ENCODE peak calls at places on chromosomes 6 and 20, in four cellular contexts. P is heart right ventricle, H is pancreas, X is IMR-90. G is an unnamed sample. For H3K9me3, the result is how much of the 10 kb centered on the place peaks cover.

GRCh38 chr6:25971187-25971811 is 8.7 kb downstream of the TRIM38 start:
- DNase-seq in P (peak), H (no peak), X (peak), G (peak)

GRCh38 chr6:33861722-33862121 is 57.9 kb upstream of the MLN start:
- DNase-seq in P (no peak), H (no peak), X (no peak), G (no peak)

GRCh38 chr6:106083618-106084017 is 2.5 kb upstream of the PRDM1 start:
- DNase-seq in P (no peak), H (no peak), X (no peak), G (no peak)

GRCh38 chr6:155771822-155772221 is 316.2 kb upstream of the NOX3 start:
- DNase-seq in P (no peak), H (no peak), X (no peak), G (no peak)

GRCh38 chr20:62858059-62858458 is 3.6 kb downstream of the TCFL5 start:
- DNase-seq in P (no peak), H (no peak), X (no peak), G (no peak)

GRCh38 chr6:38684244-38684643 is 18.7 kb downstream of the GLO1 start:
- DNase-seq in P (no peak), H (no peak), X (no peak), G (no peak)

GRCh38 chr20:53752971-53753879 is 159.6 kb upstream of the ZNF217 start:
- DNase-seq in P (no peak), H (no peak), X (peak), G (no peak)

GRCh38 chr6:4805553-4806307 is 29.5 kb downstream of the CDYL start:
- DNase-seq in P (peak), H (peak), X (peak), G (peak)

GRCh38 chr20:50257860-50258259 is 67.2 kb downstream of the CEBPB start:
- DNase-seq in P (no peak), H (no peak), X (no peak), G (no peak)

GRCh38 chr6:108675226-108676160 is 114.8 kb downstream of the FOXO3 start:
- DNase-seq in P (no peak), H (no peak), X (no peak), G (no peak)

GRCh38 chr6:121865811-121866210 is 430.4 kb downstream of the GJA1 start:
- DNase-seq in P (no peak), H (no peak), X (no peak), G (no peak)

GRCh38 chr6:140977425-140977824 is 1155.3 kb upstream of the GJE1 start:
- DNase-seq in P (no peak), H (no peak), X (peak), G (no peak)

GRCh38 chr6:74073896-74074295 is 377.9 kb downstream of the CD109 start:
- DNase-seq in P (no peak), H (no peak), X (peak), G (no peak)

GRCh38 chr20:4886771-4887527 is 114.4 kb downstream of the SLC23A2 start:
- DNase-seq in P (no peak), H (no peak), X (no peak), G (no peak)

GRCh38 chr20:43988867-43989266 is 74.2 kb downstream of the TOX2 start:
- DNase-seq in P (no peak), H (no peak), X (peak), G (no peak)

GRCh38 chr20:9051508-9051907 is 17.4 kb upstream of the PLCB4 start:
- DNase-seq in P (no peak), H (no peak), X (peak), G (peak)

DNA sequence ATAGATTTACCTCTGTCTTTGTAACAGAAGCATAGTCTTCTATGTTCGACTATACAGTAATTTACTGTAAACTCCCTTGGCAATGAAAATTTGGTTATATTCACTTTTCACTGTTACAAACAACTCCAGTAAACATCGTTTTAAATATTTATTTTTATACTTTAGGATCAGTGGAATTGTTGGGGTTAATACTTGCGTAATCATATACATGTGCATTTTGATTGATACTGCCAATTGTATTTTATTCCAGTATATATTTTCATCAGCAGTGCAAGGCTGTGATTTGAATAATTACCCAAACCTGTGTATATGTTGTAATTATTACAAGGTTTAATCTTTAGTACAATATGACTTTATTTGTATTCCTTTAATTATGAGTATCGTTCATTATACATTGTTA is 255.7 kb downstream of the ARID1B start:
- DNase-seq in P (no peak), H (no peak), X (no peak), G (no peak)
- H3K4me3 ChIP-seq in P (no peak), H (no peak), X (peak), G (peak)

DNA sequence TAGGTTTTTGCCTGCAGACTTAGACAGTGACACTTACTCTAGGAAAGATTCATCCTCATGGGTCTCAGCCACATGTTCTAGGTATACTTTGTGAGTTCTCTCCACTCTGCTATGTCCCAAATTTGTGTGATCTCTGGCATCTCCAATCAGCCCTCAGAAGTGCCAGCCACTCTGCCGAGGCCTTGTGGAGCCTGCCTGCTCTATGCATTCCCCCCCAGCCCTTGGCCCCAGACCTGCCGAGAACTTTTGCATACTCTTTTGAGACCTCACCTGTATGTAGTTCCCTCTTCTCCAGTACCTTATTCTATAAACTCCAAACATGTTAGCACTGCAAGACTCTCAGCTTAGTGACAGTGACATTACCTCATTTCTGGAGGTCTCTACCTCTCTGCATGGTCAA is 2170.5 kb upstream of the DEFB115 start:
- DNase-seq in P (no peak), H (no peak), X (no peak), G (no peak)
- H3K9me3 ChIP-seq in P (under half), H (under half), X (under half), G (under half)

GRCh38 chr6:126054802-126055201 is 68.5 kb downstream of the TRMT11 start:
- DNase-seq in P (no peak), H (no peak), X (no peak), G (no peak)
- H3K4me3 ChIP-seq in P (no peak), H (no peak), X (no peak), G (no peak)

GRCh38 chr6:110554441-110554840 is 78.0 kb upstream of the SLC22A16 start:
- DNase-seq in P (no peak), H (no peak), X (no peak), G (no peak)

GRCh38 chr6:110552076-110552475 is 75.7 kb upstream of the SLC22A16 start:
- DNase-seq in P (no peak), H (no peak), X (no peak), G (no peak)

GRCh38 chr6:110554966-110555460 is 78.6 kb upstream of the SLC22A16 start:
- DNase-seq in P (no peak), H (no peak), X (no peak), G (no peak)

GRCh38 chr6:110551088-110551487 is 74.7 kb upstream of the SLC22A16 start:
- DNase-seq in P (no peak), H (no peak), X (no peak), G (no peak)

DNA sequence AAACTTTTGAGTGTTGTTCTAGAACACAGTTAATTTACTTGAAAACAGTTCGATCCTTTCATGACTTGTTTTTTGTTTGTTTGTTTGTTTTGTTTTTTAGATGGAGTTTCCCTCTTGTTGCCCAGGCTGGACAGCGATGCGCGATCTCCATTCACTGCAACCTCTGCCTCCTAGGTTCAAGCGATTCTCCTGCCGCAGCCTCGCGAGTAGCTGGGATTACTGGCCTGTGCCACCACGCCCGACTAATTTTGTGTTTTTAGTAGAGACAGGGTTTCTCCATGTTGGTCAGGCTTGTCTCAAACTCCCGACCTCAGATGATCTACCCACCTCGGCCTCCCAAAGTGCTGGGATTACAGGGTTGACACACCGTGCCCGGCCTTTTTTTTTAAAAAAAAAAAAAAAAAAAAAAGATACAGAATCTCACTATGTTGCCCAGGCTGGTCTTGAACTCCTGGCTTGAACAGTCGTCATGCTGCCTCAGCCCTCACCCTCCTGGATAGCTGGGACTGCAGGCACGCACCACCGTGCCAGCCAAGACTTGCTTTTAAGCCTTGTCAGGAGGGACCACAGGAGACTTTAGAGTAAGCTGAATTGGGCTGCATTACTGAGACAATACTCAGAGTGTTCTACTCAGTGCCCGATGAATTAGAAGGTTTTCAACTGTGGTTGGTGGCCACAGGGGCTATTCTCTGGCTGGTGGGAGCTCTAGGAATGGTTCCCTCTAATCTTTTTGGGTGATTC is 76.7 kb upstream of the SLC22A16 start:
- DNase-seq in P (no peak), H (no peak), X (no peak), G (no peak)
- H3K9me3 ChIP-seq in P (under half), H (under half), X (under half), G (under half)

GRCh38 chr6:3294921-3295871 is 36.4 kb downstream of the PSMG4 start:
- DNase-seq in P (no peak), H (no peak), X (no peak), G (no peak)
- H3K4me3 ChIP-seq in P (no peak), H (no peak), X (no peak), G (no peak)

GRCh38 chr6:169800116-169800667 is 48.8 kb downstream of the ERMARD start:
- DNase-seq in P (no peak), H (peak), X (no peak), G (no peak)
- H3K9me3 ChIP-seq in P (under half), H (under half), X (under half), G (under half)

DNA sequence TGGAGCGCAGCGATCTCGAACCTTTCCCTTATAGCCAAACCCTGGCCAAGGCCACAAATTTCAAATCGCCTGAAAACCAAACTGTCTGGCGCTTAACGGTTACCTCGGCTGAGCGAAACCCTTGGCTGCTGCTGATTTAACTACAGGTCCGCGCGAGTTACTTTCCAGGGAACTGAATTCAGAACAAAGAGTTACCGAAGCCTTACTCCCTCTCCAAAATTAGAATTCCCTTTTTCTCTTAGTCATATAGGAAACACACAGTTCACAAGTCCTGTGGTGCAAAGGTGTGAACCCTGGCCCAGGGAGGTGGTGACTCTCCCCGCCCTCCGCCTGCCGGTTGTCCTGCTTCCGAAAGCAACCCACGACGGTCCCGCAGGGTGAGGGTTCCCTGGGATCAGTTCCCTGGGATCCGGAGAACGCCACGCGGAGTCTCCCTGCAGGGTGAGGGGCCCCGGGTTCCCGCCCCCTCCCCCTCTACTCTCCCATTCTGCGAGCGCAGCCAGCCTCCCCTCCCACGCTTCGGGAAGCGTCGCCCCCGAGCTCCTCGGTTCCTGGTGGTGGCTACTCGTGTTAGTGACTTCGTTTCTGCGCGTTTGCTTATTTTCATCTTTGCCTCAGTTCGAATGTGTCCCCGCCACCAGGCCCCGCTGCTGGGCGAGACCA is 1.1 kb upstream of the SLC35D3 start:
- DNase-seq in P (no peak), H (peak), X (no peak), G (no peak)
- H3K4me3 ChIP-seq in P (peak), H (peak), X (peak), G (peak)

GRCh38 chr20:59678286-59678685 is 73.9 kb downstream of the PHACTR3 start:
- DNase-seq in P (no peak), H (no peak), X (no peak), G (no peak)
- H3K9me3 ChIP-seq in P (under half), H (under half), X (under half), G (under half)

GRCh38 chr6:100462990-100463684 is 1.6 kb downstream of the SIM1 start:
- DNase-seq in P (no peak), H (no peak), X (no peak), G (peak)

GRCh38 chr6:100462396-100462795 is 2.3 kb downstream of the SIM1 start:
- DNase-seq in P (no peak), H (no peak), X (no peak), G (no peak)

GRCh38 chr6:100460650-100461204 is 4.0 kb downstream of the SIM1 start:
- DNase-seq in P (no peak), H (no peak), X (no peak), G (peak)

GRCh38 chr6:100461920-100462295 is 2.8 kb downstream of the SIM1 start:
- DNase-seq in P (no peak), H (no peak), X (no peak), G (no peak)

GRCh38 chr6:100461273-100461919 is 3.3 kb downstream of the SIM1 start:
- DNase-seq in P (no peak), H (no peak), X (no peak), G (peak)
- H3K4me3 ChIP-seq in P (no peak), H (peak), X (no peak), G (peak)

G was measured in MG63.